ENCODE peak calls at places on chromosome 10, in five cellular contexts. One of them, this sample, is unnamed.
A peak's percentile ranks its signal among the peaks of the same experiment; 100 is the strongest.

GRCh38 chr10:16612148-16612742 is 90.6 kb upstream of the C1QL3 start:
- DNase-seq in CD8-positive, alpha-beta memory T cell: no peak
- DNase-seq in heart right ventricle: no peak
- DNase-seq in effector CD4-positive, alpha-beta T cell: no peak
- DNase-seq in memory B cell: no peak
- DNase-seq in this sample: no peak

GRCh38 chr10:11295492-11295891 is 277.8 kb downstream of the CELF2 start:
- DNase-seq in CD8-positive, alpha-beta memory T cell: no peak
- DNase-seq in heart right ventricle: no peak
- DNase-seq in effector CD4-positive, alpha-beta T cell: no peak
- DNase-seq in memory B cell: no peak
- DNase-seq in this sample: no peak

GRCh38 chr10:79335094-79335469 is 12.2 kb upstream of the PPIF start:
- DNase-seq in CD8-positive, alpha-beta memory T cell: no peak
- DNase-seq in heart right ventricle: no peak
- DNase-seq in effector CD4-positive, alpha-beta T cell: no peak
- DNase-seq in memory B cell: no peak
- DNase-seq in this sample: no peak

GRCh38 chr10:62804384-62805138 is at the start of gene ADO:
- DNase-seq in CD8-positive, alpha-beta memory T cell: peak; percentile 69
- DNase-seq in heart right ventricle: peak; percentile 89
- DNase-seq in effector CD4-positive, alpha-beta T cell: peak; percentile 68
- DNase-seq in memory B cell: peak; percentile 79
- DNase-seq in this sample: peak; percentile 88

GRCh38 chr10:61364619-61365018 is 88.6 kb downstream of the TMEM26 start:
- DNase-seq in CD8-positive, alpha-beta memory T cell: no peak
- DNase-seq in heart right ventricle: no peak
- DNase-seq in effector CD4-positive, alpha-beta T cell: no peak
- DNase-seq in memory B cell: no peak
- DNase-seq in this sample: no peak

GRCh38 chr10:117926491-117926890 is 120.2 kb downstream of the RAB11FIP2 start:
- DNase-seq in CD8-positive, alpha-beta memory T cell: no peak
- DNase-seq in heart right ventricle: no peak
- DNase-seq in effector CD4-positive, alpha-beta T cell: no peak
- DNase-seq in memory B cell: no peak
- DNase-seq in this sample: no peak

GRCh38 chr10:111936143-111936542 is 247.4 kb downstream of the GPAM start:
- DNase-seq in CD8-positive, alpha-beta memory T cell: no peak
- DNase-seq in heart right ventricle: no peak
- DNase-seq in effector CD4-positive, alpha-beta T cell: no peak
- DNase-seq in memory B cell: no peak
- DNase-seq in this sample: no peak

GRCh38 chr10:124719213-124719851 is 24.8 kb downstream of the FAM53B start:
- DNase-seq in CD8-positive, alpha-beta memory T cell: peak; percentile 57
- DNase-seq in heart right ventricle: peak; percentile 85
- DNase-seq in effector CD4-positive, alpha-beta T cell: peak; percentile 73
- DNase-seq in memory B cell: peak; percentile 59
- DNase-seq in this sample: peak; percentile 83

GRCh38 chr10:119079572-119080520 is 771 bp downstream of the EIF3A start:
- DNase-seq in CD8-positive, alpha-beta memory T cell: peak; percentile 54
- DNase-seq in heart right ventricle: peak; percentile 82
- DNase-seq in effector CD4-positive, alpha-beta T cell: peak; percentile 38
- DNase-seq in memory B cell: no peak
- DNase-seq in this sample: peak; percentile 78

GRCh38 chr10:101693701-101694055 is 1.3 kb downstream of the FBXW4 start:
- DNase-seq in CD8-positive, alpha-beta memory T cell: no peak
- DNase-seq in heart right ventricle: peak; percentile 11
- DNase-seq in effector CD4-positive, alpha-beta T cell: no peak
- DNase-seq in memory B cell: no peak
- DNase-seq in this sample: no peak

GRCh38 chr10:110414563-110415309 is 83.0 kb upstream of the DUSP5 start:
- DNase-seq in CD8-positive, alpha-beta memory T cell: peak; percentile 79
- DNase-seq in heart right ventricle: no peak
- DNase-seq in effector CD4-positive, alpha-beta T cell: peak; percentile 77
- DNase-seq in memory B cell: peak; percentile 63
- DNase-seq in this sample: peak; percentile 73

GRCh38 chr10:131514454-131514853 is 202.9 kb upstream of the TCERG1L start:
- DNase-seq in CD8-positive, alpha-beta memory T cell: no peak
- DNase-seq in heart right ventricle: no peak
- DNase-seq in effector CD4-positive, alpha-beta T cell: no peak
- DNase-seq in memory B cell: no peak
- DNase-seq in this sample: no peak

GRCh38 chr10:122189185-122189584 is 81.9 kb upstream of the BTBD16 start:
- DNase-seq in CD8-positive, alpha-beta memory T cell: no peak
- DNase-seq in heart right ventricle: no peak
- DNase-seq in effector CD4-positive, alpha-beta T cell: no peak
- DNase-seq in memory B cell: no peak
- DNase-seq in this sample: no peak

GRCh38 chr10:36469585-36469984 is 655.8 kb upstream of the ANKRD30A start:
- DNase-seq in CD8-positive, alpha-beta memory T cell: no peak
- DNase-seq in heart right ventricle: no peak
- DNase-seq in effector CD4-positive, alpha-beta T cell: no peak
- DNase-seq in memory B cell: no peak
- DNase-seq in this sample: no peak

GRCh38 chr10:21421794-21422193 is 103.7 kb downstream of the SKIDA1 start:
- DNase-seq in CD8-positive, alpha-beta memory T cell: no peak
- DNase-seq in heart right ventricle: no peak
- DNase-seq in effector CD4-positive, alpha-beta T cell: no peak
- DNase-seq in memory B cell: no peak
- DNase-seq in this sample: no peak

GRCh38 chr10:86401588-86402282 is 35.1 kb upstream of the GRID1 start:
- DNase-seq in CD8-positive, alpha-beta memory T cell: no peak
- DNase-seq in heart right ventricle: no peak
- DNase-seq in effector CD4-positive, alpha-beta T cell: no peak
- DNase-seq in memory B cell: no peak
- DNase-seq in this sample: no peak

GRCh38 chr10:5888843-5889623 is 660 bp downstream of the ANKRD16 start:
- DNase-seq in CD8-positive, alpha-beta memory T cell: peak; percentile 24
- DNase-seq in heart right ventricle: no peak
- DNase-seq in effector CD4-positive, alpha-beta T cell: peak; percentile 21
- DNase-seq in memory B cell: peak; percentile 51
- DNase-seq in this sample: no peak

GRCh38 chr10:17101257-17101909 is 28.2 kb downstream of the CUBN start:
- DNase-seq in CD8-positive, alpha-beta memory T cell: no peak
- DNase-seq in heart right ventricle: no peak
- DNase-seq in effector CD4-positive, alpha-beta T cell: no peak
- DNase-seq in memory B cell: no peak
- DNase-seq in this sample: no peak

GRCh38 chr10:47031953-47032465 is 120.8 kb downstream of the PTPN20 start:
- DNase-seq in CD8-positive, alpha-beta memory T cell: no peak
- DNase-seq in heart right ventricle: no peak
- DNase-seq in effector CD4-positive, alpha-beta T cell: no peak
- DNase-seq in memory B cell: no peak
- DNase-seq in this sample: no peak

GRCh38 chr10:89888647-89889046 is 187.3 kb downstream of the KIF20B start:
- DNase-seq in CD8-positive, alpha-beta memory T cell: no peak
- DNase-seq in heart right ventricle: no peak
- DNase-seq in effector CD4-positive, alpha-beta T cell: no peak
- DNase-seq in memory B cell: no peak
- DNase-seq in this sample: no peak

GRCh38 chr10:116753759-116754158 is 11.4 kb upstream of the HSPA12A start:
- DNase-seq in CD8-positive, alpha-beta memory T cell: no peak
- DNase-seq in heart right ventricle: no peak
- DNase-seq in effector CD4-positive, alpha-beta T cell: no peak
- DNase-seq in memory B cell: no peak
- DNase-seq in this sample: no peak

GRCh38 chr10:73655990-73656298 is at the start of gene SYNPO2L:
- DNase-seq in CD8-positive, alpha-beta memory T cell: no peak
- DNase-seq in heart right ventricle: peak; percentile 79
- DNase-seq in effector CD4-positive, alpha-beta T cell: no peak
- DNase-seq in memory B cell: no peak
- DNase-seq in this sample: no peak

GRCh38 chr10:100825325-100825875 is 80.0 kb downstream of the PAX2 start:
- DNase-seq in CD8-positive, alpha-beta memory T cell: no peak
- DNase-seq in heart right ventricle: no peak
- DNase-seq in effector CD4-positive, alpha-beta T cell: no peak
- DNase-seq in memory B cell: no peak
- DNase-seq in this sample: no peak

GRCh38 chr10:49053998-49054692 is 61.2 kb downstream of the VSTM4 start:
- DNase-seq in CD8-positive, alpha-beta memory T cell: no peak
- DNase-seq in heart right ventricle: no peak
- DNase-seq in effector CD4-positive, alpha-beta T cell: no peak
- DNase-seq in memory B cell: no peak
- DNase-seq in this sample: no peak

GRCh38 chr10:120473593-120473992 is 16.6 kb downstream of the PLPP4 start:
- DNase-seq in CD8-positive, alpha-beta memory T cell: no peak
- DNase-seq in heart right ventricle: no peak
- DNase-seq in effector CD4-positive, alpha-beta T cell: no peak
- DNase-seq in memory B cell: no peak
- DNase-seq in this sample: no peak

GRCh38 chr10:76336213-76336963 is 905.0 kb downstream of the LRMDA start:
- DNase-seq in CD8-positive, alpha-beta memory T cell: no peak
- DNase-seq in heart right ventricle: peak; percentile 70
- DNase-seq in effector CD4-positive, alpha-beta T cell: no peak
- DNase-seq in memory B cell: no peak
- DNase-seq in this sample: peak; percentile 22

GRCh38 chr10:101229275-101230184 is at the start of gene LBX1:
- DNase-seq in CD8-positive, alpha-beta memory T cell: no peak
- DNase-seq in heart right ventricle: no peak
- DNase-seq in effector CD4-positive, alpha-beta T cell: no peak
- DNase-seq in memory B cell: no peak
- DNase-seq in this sample: no peak

GRCh38 chr10:117169480-117169879 is 27.8 kb upstream of the KCNK18 start:
- DNase-seq in CD8-positive, alpha-beta memory T cell: no peak
- DNase-seq in heart right ventricle: no peak
- DNase-seq in effector CD4-positive, alpha-beta T cell: no peak
- DNase-seq in memory B cell: no peak
- DNase-seq in this sample: no peak

GRCh38 chr10:8052344-8052969 is 2.0 kb upstream of the GATA3 start:
- DNase-seq in CD8-positive, alpha-beta memory T cell: no peak
- DNase-seq in heart right ventricle: no peak
- DNase-seq in effector CD4-positive, alpha-beta T cell: no peak
- DNase-seq in memory B cell: no peak
- DNase-seq in this sample: no peak

GRCh38 chr10:62095341-62096071 is 173.1 kb downstream of the RTKN2 start:
- DNase-seq in CD8-positive, alpha-beta memory T cell: no peak
- DNase-seq in heart right ventricle: no peak
- DNase-seq in effector CD4-positive, alpha-beta T cell: no peak
- DNase-seq in memory B cell: no peak
- DNase-seq in this sample: no peak

GRCh38 chr10:93464826-93465388 is 17.2 kb downstream of the MYOF start:
- DNase-seq in CD8-positive, alpha-beta memory T cell: no peak
- DNase-seq in heart right ventricle: no peak
- DNase-seq in effector CD4-positive, alpha-beta T cell: no peak
- DNase-seq in memory B cell: no peak
- DNase-seq in this sample: no peak

GRCh38 chr10:70534281-70534680 is 55.7 kb downstream of the PALD1 start:
- DNase-seq in CD8-positive, alpha-beta memory T cell: no peak
- DNase-seq in heart right ventricle: no peak
- DNase-seq in effector CD4-positive, alpha-beta T cell: no peak
- DNase-seq in memory B cell: no peak
- DNase-seq in this sample: no peak

GRCh38 chr10:105041956-105042355 is 400.9 kb downstream of the SORCS3 start:
- DNase-seq in CD8-positive, alpha-beta memory T cell: no peak
- DNase-seq in heart right ventricle: no peak
- DNase-seq in effector CD4-positive, alpha-beta T cell: no peak
- DNase-seq in memory B cell: no peak
- DNase-seq in this sample: no peak

This sample was measured in left colon.